ENCODE peak calls at places on chromosomes 16 and 17, in five cellular contexts. T is colonic mucosa, N is AG09309, K is AG09319, R is choroid plexus epithelial cell. B is an unnamed sample.

GRCh38 chr16:54538241-54538640 is 251.7 kb upstream of the IRX3 start:
- DNase-seq in T (no peak), N (no peak), K (no peak), R (peak), B (peak)

GRCh38 chr16:8957509-8958157 is 6.1 kb downstream of the USP7 start:
- DNase-seq in T (peak), N (no peak), K (no peak), R (no peak), B (no peak)

GRCh38 chr17:19346351-19347255 is 15.9 kb downstream of the B9D1 start:
- DNase-seq in T (peak), N (peak), K (peak), R (peak), B (peak)

GRCh38 chr17:52145496-52145895 is 13.0 kb downstream of the CA10 start:
- DNase-seq in T (no peak), N (no peak), K (no peak), R (peak), B (no peak)

GRCh38 chr16:69017036-69017783 is 88.2 kb upstream of the HAS3 start:
- DNase-seq in T (no peak), N (peak), K (no peak), R (peak), B (peak)

GRCh38 chr16:29911676-29912010 is 11.4 kb downstream of the ASPHD1 start:
- DNase-seq in T (no peak), N (no peak), K (no peak), R (no peak), B (no peak)

GRCh38 chr16:28098959-28099945 is 35.7 kb upstream of the GSG1L start:
- DNase-seq in T (no peak), N (no peak), K (no peak), R (no peak), B (no peak)

GRCh38 chr16:81838794-81839193 is 59.7 kb downstream of the PLCG2 start:
- DNase-seq in T (no peak), N (no peak), K (no peak), R (peak), B (no peak)

GRCh38 chr17:42381898-42382297 is 6.3 kb downstream of the STAT3 start:
- DNase-seq in T (no peak), N (no peak), K (no peak), R (no peak), B (no peak)

GRCh38 chr17:78252111-78252634 is 20.7 kb downstream of the TMEM235 start:
- DNase-seq in T (peak), N (no peak), K (no peak), R (no peak), B (no peak)

GRCh38 chr16:68469728-68470460 is 21.6 kb upstream of the SMPD3 start:
- DNase-seq in T (no peak), N (no peak), K (no peak), R (no peak), B (peak)

GRCh38 chr16:61897657-61898056 is 138.6 kb downstream of the CDH8 start:
- DNase-seq in T (no peak), N (no peak), K (no peak), R (no peak), B (no peak)

GRCh38 chr16:23726710-23727109 is 13.7 kb upstream of the ERN2 start:
- DNase-seq in T (no peak), N (no peak), K (no peak), R (no peak), B (no peak)

GRCh38 chr17:45269912-45270311 is 8.0 kb upstream of the SPATA32 start:
- DNase-seq in T (no peak), N (no peak), K (no peak), R (no peak), B (no peak)

GRCh38 chr17:81514735-81515529 is 2.3 kb upstream of the ACTG1 start:
- DNase-seq in T (peak), N (no peak), K (peak), R (peak), B (peak)

GRCh38 chr17:4631836-4632582 is 9.5 kb downstream of the ALOX15 start:
- DNase-seq in T (no peak), N (no peak), K (no peak), R (peak), B (no peak)

GRCh38 chr16:11535494-11535893 is 51.2 kb downstream of the LITAF start:
- DNase-seq in T (no peak), N (no peak), K (no peak), R (no peak), B (no peak)

GRCh38 chr16:49649013-49649785 is 206.7 kb downstream of the ZNF423 start:
- DNase-seq in T (no peak), N (no peak), K (no peak), R (peak), B (peak)

GRCh38 chr17:61313515-61314326 is 85.9 kb upstream of the TBX2 start:
- DNase-seq in T (no peak), N (no peak), K (no peak), R (no peak), B (no peak)
- TF ChIP-seq CTCF in T (no peak), N (no peak), K (no peak), R (no peak), B (no peak)

GRCh38 chr16:30946671-30947532 is 2.0 kb upstream of the ORAI3 start:
- DNase-seq in T (no peak), N (no peak), K (no peak), R (no peak), B (no peak)

GRCh38 chr16:30948956-30949654 is at the start of gene ORAI3:
- DNase-seq in T (peak), N (no peak), K (no peak), R (peak), B (peak)

GRCh38 chr16:30949655-30950515 is 1.0 kb downstream of the ORAI3 start:
- DNase-seq in T (peak), N (no peak), K (peak), R (peak), B (peak)

GRCh38 chr16:30947533-30948086 is 1.3 kb upstream of the ORAI3 start:
- DNase-seq in T (no peak), N (no peak), K (no peak), R (no peak), B (no peak)

DNA sequence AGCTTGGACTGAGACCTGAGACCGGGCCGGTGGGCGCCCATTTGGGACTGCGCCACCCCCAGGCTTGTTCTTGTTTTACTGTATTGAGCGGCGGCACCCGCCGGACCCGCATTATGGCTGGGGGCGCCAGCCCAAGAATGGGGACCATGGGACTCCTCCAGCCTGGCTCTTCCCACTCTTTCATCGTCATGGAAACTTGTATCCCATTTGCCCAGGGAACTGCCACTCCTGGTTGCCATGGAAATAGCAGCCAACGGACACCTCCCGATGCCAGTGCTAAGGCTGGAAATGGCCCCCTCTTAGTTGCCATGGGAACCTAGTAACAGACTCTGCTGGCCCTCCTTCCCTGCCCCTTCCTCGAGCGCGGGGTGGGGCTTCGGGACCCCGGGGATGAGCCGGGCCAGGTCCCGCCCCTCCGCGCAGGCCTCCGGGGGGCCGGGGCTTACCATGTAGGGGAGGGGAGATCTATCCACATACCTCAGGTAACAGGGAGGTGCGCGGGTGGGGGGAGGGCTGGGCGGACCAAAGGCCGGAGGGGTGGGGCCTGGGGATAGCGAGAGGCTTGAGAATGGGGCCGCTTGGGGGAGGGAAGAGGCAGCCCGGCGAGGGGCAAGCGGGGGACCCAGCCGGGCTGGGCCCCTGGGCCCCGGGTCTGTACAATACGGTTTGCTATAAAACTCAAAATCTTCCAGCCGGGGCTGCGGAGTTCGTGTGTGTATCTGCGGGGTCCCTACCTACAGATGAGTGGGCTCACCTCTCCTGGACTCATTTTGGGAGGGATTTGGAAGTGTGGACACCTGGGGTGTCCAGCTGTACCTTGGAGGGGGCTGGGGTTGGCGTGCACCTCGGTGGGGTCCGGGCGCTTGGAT is 547 bp upstream of the ORAI3 start:
- DNase-seq in T (peak), N (peak), K (peak), R (peak), B (peak)
- TF ChIP-seq CTCF in T (no peak), N (no peak), K (no peak), R (no peak), B (no peak)

DNA sequence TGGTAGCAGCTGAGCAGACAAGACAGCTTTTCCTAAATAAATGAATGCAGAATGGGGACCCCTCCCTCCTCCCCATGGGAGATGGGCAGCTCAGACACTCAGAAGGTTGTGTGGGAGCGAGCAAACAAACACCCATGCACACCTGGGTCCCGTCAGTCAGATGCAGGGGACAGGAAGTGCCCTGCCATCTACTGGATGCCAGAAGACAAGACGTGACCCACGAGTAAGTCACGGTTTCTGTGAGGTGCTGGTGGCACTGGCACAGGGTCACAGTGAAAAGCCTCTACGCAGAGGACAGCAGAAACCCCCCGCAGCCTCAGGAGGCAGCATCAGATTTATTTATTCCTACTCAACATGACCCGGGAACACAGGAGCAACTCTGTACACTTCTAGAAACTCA is 8.4 kb downstream of the HBQ1 start:
- DNase-seq in T (no peak), N (no peak), K (no peak), R (no peak), B (no peak)
- TF ChIP-seq CTCF in T (no peak), N (no peak), K (no peak), R (peak), B (no peak)

DNA sequence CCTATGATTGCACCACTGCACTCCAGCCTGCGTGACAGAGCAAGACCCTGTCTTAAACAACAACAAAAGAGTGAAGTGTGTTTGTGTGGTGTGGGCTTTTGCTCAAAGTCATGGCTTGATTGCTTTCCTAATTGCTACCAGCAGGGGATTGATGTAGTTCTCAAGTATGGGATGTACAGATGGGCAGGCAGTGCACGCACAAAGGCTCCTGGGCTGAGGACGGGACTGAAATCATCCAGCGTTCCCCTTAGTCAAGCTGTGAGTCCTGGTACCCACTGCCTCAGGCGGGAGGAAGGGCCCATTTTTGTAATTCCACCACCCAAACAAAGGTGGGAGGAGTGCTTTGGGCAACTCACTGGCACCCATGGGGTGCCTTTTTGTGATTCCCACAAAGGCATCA is 47.3 kb downstream of the GDE1 start:
- DNase-seq in T (no peak), N (no peak), K (no peak), R (no peak), B (no peak)
- TF ChIP-seq CTCF in T (no peak), N (no peak), K (no peak), R (no peak), B (no peak)

GRCh38 chr16:661184-661821 is 6.6 kb upstream of the RHOT2 start:
- DNase-seq in T (no peak), N (no peak), K (no peak), R (no peak), B (no peak)
- TF ChIP-seq CTCF in T (no peak), N (no peak), K (no peak), R (no peak), B (no peak)

B was measured in fibroblast of the aortic adventitia.